ENCODE peak calls at places on chromosomes 12 and 14, in six cellular contexts. One of them, this sample, is unnamed.

GRCh38 chr12:97800561-97800960 is 338.0 kb downstream of the RMST start:
- DNase-seq in ovary: no peak
- DNase-seq in stimulated activated CD4-positive, alpha-beta T cell treated with anti-CD3 and anti-CD28 coated beads, TNF-alpha, amount 100 ng/mL, for 1 hour: no peak
- DNase-seq in T follicular helper cell: no peak
- DNase-seq in Calu3: no peak
- DNase-seq in germinal center: no peak
- DNase-seq in this sample: no peak

GRCh38 chr14:90785474-90785873 is 30.8 kb downstream of the TTC7B start:
- DNase-seq in ovary: no peak
- DNase-seq in stimulated activated CD4-positive, alpha-beta T cell treated with anti-CD3 and anti-CD28 coated beads, TNF-alpha, amount 100 ng/mL, for 1 hour: no peak
- DNase-seq in T follicular helper cell: no peak
- DNase-seq in Calu3: no peak
- DNase-seq in germinal center: no peak
- DNase-seq in this sample: no peak

GRCh38 chr12:23560611-23561010 is 388.9 kb downstream of the SOX5 start:
- DNase-seq in ovary: no peak
- DNase-seq in stimulated activated CD4-positive, alpha-beta T cell treated with anti-CD3 and anti-CD28 coated beads, TNF-alpha, amount 100 ng/mL, for 1 hour: no peak
- DNase-seq in T follicular helper cell: no peak
- DNase-seq in Calu3: no peak
- DNase-seq in germinal center: no peak
- DNase-seq in this sample: no peak

GRCh38 chr12:51846911-51847829 is 1.3 kb downstream of the FIGNL2 start:
- DNase-seq in ovary: no peak
- DNase-seq in stimulated activated CD4-positive, alpha-beta T cell treated with anti-CD3 and anti-CD28 coated beads, TNF-alpha, amount 100 ng/mL, for 1 hour: no peak
- DNase-seq in T follicular helper cell: no peak
- DNase-seq in Calu3: peak
- DNase-seq in germinal center: peak
- DNase-seq in this sample: peak

GRCh38 chr12:15644700-15645099 is 144.5 kb downstream of the EPS8 start:
- DNase-seq in ovary: no peak
- DNase-seq in stimulated activated CD4-positive, alpha-beta T cell treated with anti-CD3 and anti-CD28 coated beads, TNF-alpha, amount 100 ng/mL, for 1 hour: no peak
- DNase-seq in T follicular helper cell: no peak
- DNase-seq in Calu3: no peak
- DNase-seq in germinal center: no peak
- DNase-seq in this sample: peak

GRCh38 chr14:31449971-31450610 is 7.2 kb downstream of the DTD2 start:
- DNase-seq in ovary: no peak
- DNase-seq in stimulated activated CD4-positive, alpha-beta T cell treated with anti-CD3 and anti-CD28 coated beads, TNF-alpha, amount 100 ng/mL, for 1 hour: no peak
- DNase-seq in T follicular helper cell: no peak
- DNase-seq in Calu3: no peak
- DNase-seq in germinal center: peak
- DNase-seq in this sample: peak

GRCh38 chr14:92352158-92352985 is 29.4 kb downstream of the SLC24A4 start:
- DNase-seq in ovary: no peak
- DNase-seq in stimulated activated CD4-positive, alpha-beta T cell treated with anti-CD3 and anti-CD28 coated beads, TNF-alpha, amount 100 ng/mL, for 1 hour: no peak
- DNase-seq in T follicular helper cell: no peak
- DNase-seq in Calu3: no peak
- DNase-seq in germinal center: peak
- DNase-seq in this sample: no peak

GRCh38 chr12:111244673-111245072 is 124.2 kb downstream of the PHETA1 start:
- DNase-seq in ovary: no peak
- DNase-seq in stimulated activated CD4-positive, alpha-beta T cell treated with anti-CD3 and anti-CD28 coated beads, TNF-alpha, amount 100 ng/mL, for 1 hour: no peak
- DNase-seq in T follicular helper cell: no peak
- DNase-seq in Calu3: no peak
- DNase-seq in germinal center: no peak
- DNase-seq in this sample: peak

GRCh38 chr14:61438036-61438435 is 116.7 kb downstream of the PRKCH start:
- DNase-seq in ovary: no peak
- DNase-seq in stimulated activated CD4-positive, alpha-beta T cell treated with anti-CD3 and anti-CD28 coated beads, TNF-alpha, amount 100 ng/mL, for 1 hour: no peak
- DNase-seq in T follicular helper cell: no peak
- DNase-seq in Calu3: no peak
- DNase-seq in germinal center: no peak
- DNase-seq in this sample: no peak

GRCh38 chr12:110010853-110011835 is 11.9 kb downstream of the ANKRD13A start:
- DNase-seq in ovary: no peak
- DNase-seq in stimulated activated CD4-positive, alpha-beta T cell treated with anti-CD3 and anti-CD28 coated beads, TNF-alpha, amount 100 ng/mL, for 1 hour: no peak
- DNase-seq in T follicular helper cell: no peak
- DNase-seq in Calu3: no peak
- DNase-seq in germinal center: peak
- DNase-seq in this sample: no peak

GRCh38 chr12:26948309-26948708 is 10.0 kb downstream of the FGFR1OP2 start:
- DNase-seq in ovary: no peak
- DNase-seq in stimulated activated CD4-positive, alpha-beta T cell treated with anti-CD3 and anti-CD28 coated beads, TNF-alpha, amount 100 ng/mL, for 1 hour: no peak
- DNase-seq in T follicular helper cell: no peak
- DNase-seq in Calu3: no peak
- DNase-seq in germinal center: no peak
- DNase-seq in this sample: no peak

GRCh38 chr14:60328588-60328987 is 79.6 kb downstream of the PPM1A start:
- DNase-seq in ovary: no peak
- DNase-seq in stimulated activated CD4-positive, alpha-beta T cell treated with anti-CD3 and anti-CD28 coated beads, TNF-alpha, amount 100 ng/mL, for 1 hour: no peak
- DNase-seq in T follicular helper cell: no peak
- DNase-seq in Calu3: no peak
- DNase-seq in germinal center: no peak
- DNase-seq in this sample: no peak